ENCODE peak calls at places on chromosomes 4 and X, in five cellular contexts. P is NCI-H1694 treated with DMSO at 0.1 percent for 48 hours, D is coronary artery, N is NB4, G is pancreas. R is an unnamed sample.

GRCh38 chr4:84920591-84920990 is 45.9 kb downstream of the WDFY3 start:
- DNase-seq in N (peak), D (no peak), G (no peak), P (no peak), R (no peak)

GRCh38 chr4:56387023-56388001 is at the start of gene AASDH:
- DNase-seq in N (peak), G (peak), D (peak), P (peak), R (peak)

GRCh38 chr4:120318447-120318846 is 251.8 kb upstream of the MAD2L1 start:
- DNase-seq in G (no peak), D (no peak), N (no peak), P (no peak), R (no peak)

GRCh38 chr4:5526070-5526831 is 182.1 kb downstream of the EVC2 start:
- DNase-seq in P (no peak), N (no peak), D (no peak), G (no peak), R (no peak)

GRCh38 chrX:69285881-69286545 is 120.8 kb upstream of the PJA1 start:
- DNase-seq in N (peak), P (peak), D (no peak), G (peak), R (peak)

GRCh38 chr4:41535911-41536361 is 2.0 kb upstream of the LIMCH1 start:
- DNase-seq in D (no peak), P (no peak), N (no peak), G (no peak), R (no peak)

GRCh38 chr4:73446336-73446938 is 10.4 kb downstream of the AFP start:
- DNase-seq in G (peak), D (no peak), P (peak), N (peak), R (no peak)

GRCh38 chrX:9339603-9340569 is 125.0 kb upstream of the TBL1X start:
- DNase-seq in P (peak), N (peak), D (no peak), G (no peak), R (no peak)

GRCh38 chr4:1171306-1172227 is 816 bp downstream of the SPON2 start:
- DNase-seq in G (no peak), D (no peak), P (no peak), N (no peak), R (peak)

GRCh38 chr4:76811604-76812412 is 86.1 kb downstream of the SOWAHB start:
- DNase-seq in D (no peak), N (no peak), P (no peak), G (no peak), R (no peak)

GRCh38 chrX:79415056-79415455 is 47.9 kb upstream of the ITM2A start:
- DNase-seq in D (no peak), P (no peak), N (no peak), G (no peak), R (no peak)

GRCh38 chr4:87978656-87979055 is 3.1 kb downstream of the SPP1 start:
- DNase-seq in N (peak), D (no peak), G (no peak), P (no peak), R (no peak)

GRCh38 chrX:109172091-109172602 is 309.7 kb downstream of the GUCY2F start:
- DNase-seq in D (no peak), P (no peak), G (no peak), N (no peak), R (no peak)

GRCh38 chr4:144574509-144574908 is 71.4 kb upstream of the HHIP start:
- DNase-seq in P (no peak), D (no peak), G (no peak), N (no peak), R (no peak)

GRCh38 chr4:114077610-114078009 is 98.2 kb upstream of the ARSJ start:
- DNase-seq in P (no peak), D (no peak), N (no peak), G (no peak), R (no peak)

GRCh38 chr4:104457308-104457981 is 37.2 kb downstream of the CXXC4 start:
- DNase-seq in G (no peak), N (no peak), D (no peak), P (no peak), R (no peak)

GRCh38 chr4:159367421-159368105 is 264.7 kb downstream of the RAPGEF2 start:
- DNase-seq in D (no peak), G (no peak), N (no peak), P (no peak), R (no peak)

GRCh38 chr4:41258783-41259182 is 2.1 kb downstream of the UCHL1 start:
- DNase-seq in N (peak), G (no peak), P (peak), D (no peak), R (no peak)

GRCh38 chrX:69197690-69198089 is 32.4 kb upstream of the PJA1 start:
- DNase-seq in D (no peak), P (no peak), G (no peak), N (no peak), R (no peak)

GRCh38 chr4:3257125-3257690 is 8.2 kb downstream of the MSANTD1 start:
- DNase-seq in D (peak), P (peak), N (no peak), G (no peak), R (peak)

GRCh38 chr4:78775278-78776030 is 696 bp upstream of the BMP2K start:
- DNase-seq in P (peak), G (peak), N (peak), D (peak), R (peak)

GRCh38 chr4:143336828-143337599 is at the start of gene GAB1:
- DNase-seq in G (peak), N (peak), D (no peak), P (peak), R (peak)

GRCh38 chr4:8372506-8373070 is 67.9 kb downstream of the ACOX3 start:
- DNase-seq in D (no peak), G (no peak), N (no peak), P (no peak), R (no peak)

GRCh38 chr4:14379148-14379547 is 623.1 kb upstream of the CPEB2 start:
- DNase-seq in N (no peak), G (no peak), P (no peak), D (no peak), R (no peak)

GRCh38 chr4:112514079-112514448 is 1.9 kb downstream of the NEUROG2 start:
- DNase-seq in N (no peak), P (peak), D (no peak), G (no peak), R (no peak)

R was measured in type B pancreatic cell.